ENCODE peak calls at places on chromosomes 3 and 15, in seven cellular contexts. One of them, this sample, is unnamed.

GRCh38 chr15:60102748-60103147 is 98.6 kb downstream of the FOXB1 start:
- DNase-seq in heart left ventricle: no peak
- DNase-seq in uterus: no peak
- DNase-seq in ovary: no peak
- DNase-seq in body of pancreas: no peak
- DNase-seq in HepG2: no peak
- DNase-seq in Peyer's patch: no peak
- DNase-seq in this sample: no peak

GRCh38 chr3:150319900-150320299 is 88.2 kb upstream of the TSC22D2 start:
- DNase-seq in body of pancreas: no peak
- DNase-seq in uterus: no peak
- DNase-seq in HepG2: peak
- DNase-seq in Peyer's patch: no peak
- DNase-seq in ovary: no peak
- DNase-seq in heart left ventricle: no peak
- DNase-seq in this sample: no peak

GRCh38 chr3:175564335-175564734 is 705.2 kb downstream of the NAALADL2 start:
- DNase-seq in ovary: no peak
- DNase-seq in uterus: no peak
- DNase-seq in HepG2: no peak
- DNase-seq in heart left ventricle: no peak
- DNase-seq in body of pancreas: no peak
- DNase-seq in Peyer's patch: no peak
- DNase-seq in this sample: no peak

GRCh38 chr3:98012974-98013373 is 22.1 kb downstream of the GABRR3 start:
- DNase-seq in body of pancreas: no peak
- DNase-seq in ovary: no peak
- DNase-seq in Peyer's patch: no peak
- DNase-seq in HepG2: peak
- DNase-seq in uterus: no peak
- DNase-seq in heart left ventricle: no peak
- DNase-seq in this sample: no peak

GRCh38 chr3:462851-463250 is 266.3 kb downstream of the CHL1 start:
- DNase-seq in heart left ventricle: no peak
- DNase-seq in HepG2: no peak
- DNase-seq in body of pancreas: no peak
- DNase-seq in uterus: peak
- DNase-seq in Peyer's patch: no peak
- DNase-seq in ovary: no peak
- DNase-seq in this sample: no peak

GRCh38 chr15:98286831-98287230 is 326.3 kb downstream of the ARRDC4 start:
- DNase-seq in Peyer's patch: no peak
- DNase-seq in body of pancreas: no peak
- DNase-seq in HepG2: no peak
- DNase-seq in heart left ventricle: no peak
- DNase-seq in ovary: no peak
- DNase-seq in uterus: no peak
- DNase-seq in this sample: no peak

GRCh38 chr3:42166214-42166613 is 75.1 kb downstream of the TRAK1 start:
- DNase-seq in heart left ventricle: no peak
- DNase-seq in uterus: no peak
- DNase-seq in Peyer's patch: no peak
- DNase-seq in ovary: no peak
- DNase-seq in HepG2: no peak
- DNase-seq in body of pancreas: peak
- DNase-seq in this sample: no peak

GRCh38 chr3:114770874-114771273 is 376.2 kb downstream of the ZBTB20 start:
- DNase-seq in HepG2: no peak
- DNase-seq in uterus: no peak
- DNase-seq in ovary: no peak
- DNase-seq in Peyer's patch: no peak
- DNase-seq in body of pancreas: no peak
- DNase-seq in heart left ventricle: no peak
- DNase-seq in this sample: no peak

GRCh38 chr15:45802140-45802539 is 167.3 kb downstream of the SQOR start:
- DNase-seq in heart left ventricle: no peak
- DNase-seq in Peyer's patch: no peak
- DNase-seq in HepG2: peak
- DNase-seq in ovary: no peak
- DNase-seq in body of pancreas: no peak
- DNase-seq in uterus: no peak
- DNase-seq in this sample: no peak

GRCh38 chr3:71109241-71109976 is 474.1 kb downstream of the FOXP1 start:
- DNase-seq in heart left ventricle: no peak
- DNase-seq in ovary: no peak
- DNase-seq in body of pancreas: no peak
- DNase-seq in uterus: no peak
- DNase-seq in Peyer's patch: no peak
- DNase-seq in HepG2: no peak
- DNase-seq in this sample: no peak

GRCh38 chr3:14680115-14680514 is 5.2 kb downstream of the C3orf20 start:
- DNase-seq in Peyer's patch: no peak
- DNase-seq in HepG2: no peak
- DNase-seq in heart left ventricle: no peak
- DNase-seq in ovary: no peak
- DNase-seq in uterus: no peak
- DNase-seq in body of pancreas: no peak
- DNase-seq in this sample: no peak

GRCh38 chr15:49331951-49332350 is 91.1 kb upstream of the FGF7 start:
- DNase-seq in ovary: no peak
- DNase-seq in heart left ventricle: no peak
- DNase-seq in HepG2: no peak
- DNase-seq in Peyer's patch: no peak
- DNase-seq in body of pancreas: no peak
- DNase-seq in uterus: no peak
- DNase-seq in this sample: no peak

GRCh38 chr15:68578960-68579935 is at the start of gene CORO2B:
- DNase-seq in ovary: peak
- DNase-seq in uterus: peak
- DNase-seq in HepG2: no peak
- DNase-seq in body of pancreas: peak
- DNase-seq in Peyer's patch: no peak
- DNase-seq in heart left ventricle: peak
- DNase-seq in this sample: peak

GRCh38 chr3:94525039-94525438 is 462.2 kb downstream of the NSUN3 start:
- DNase-seq in Peyer's patch: no peak
- DNase-seq in HepG2: peak
- DNase-seq in body of pancreas: no peak
- DNase-seq in uterus: no peak
- DNase-seq in ovary: peak
- DNase-seq in heart left ventricle: peak
- DNase-seq in this sample: peak

GRCh38 chr3:62749130-62749529 is 126.1 kb downstream of the CADPS start:
- DNase-seq in uterus: no peak
- DNase-seq in heart left ventricle: no peak
- DNase-seq in ovary: no peak
- DNase-seq in Peyer's patch: no peak
- DNase-seq in HepG2: no peak
- DNase-seq in body of pancreas: no peak
- DNase-seq in this sample: no peak

GRCh38 chr3:187738400-187739124 is 6.7 kb downstream of the BCL6 start:
- DNase-seq in heart left ventricle: peak
- DNase-seq in uterus: peak
- DNase-seq in Peyer's patch: peak
- DNase-seq in ovary: peak
- DNase-seq in body of pancreas: peak
- DNase-seq in HepG2: peak
- DNase-seq in this sample: peak

GRCh38 chr3:120145498-120146285 is 51.4 kb upstream of the GSK3B start:
- DNase-seq in HepG2: no peak
- DNase-seq in uterus: no peak
- DNase-seq in body of pancreas: no peak
- DNase-seq in heart left ventricle: no peak
- DNase-seq in ovary: no peak
- DNase-seq in Peyer's patch: no peak
- DNase-seq in this sample: no peak

DNA sequence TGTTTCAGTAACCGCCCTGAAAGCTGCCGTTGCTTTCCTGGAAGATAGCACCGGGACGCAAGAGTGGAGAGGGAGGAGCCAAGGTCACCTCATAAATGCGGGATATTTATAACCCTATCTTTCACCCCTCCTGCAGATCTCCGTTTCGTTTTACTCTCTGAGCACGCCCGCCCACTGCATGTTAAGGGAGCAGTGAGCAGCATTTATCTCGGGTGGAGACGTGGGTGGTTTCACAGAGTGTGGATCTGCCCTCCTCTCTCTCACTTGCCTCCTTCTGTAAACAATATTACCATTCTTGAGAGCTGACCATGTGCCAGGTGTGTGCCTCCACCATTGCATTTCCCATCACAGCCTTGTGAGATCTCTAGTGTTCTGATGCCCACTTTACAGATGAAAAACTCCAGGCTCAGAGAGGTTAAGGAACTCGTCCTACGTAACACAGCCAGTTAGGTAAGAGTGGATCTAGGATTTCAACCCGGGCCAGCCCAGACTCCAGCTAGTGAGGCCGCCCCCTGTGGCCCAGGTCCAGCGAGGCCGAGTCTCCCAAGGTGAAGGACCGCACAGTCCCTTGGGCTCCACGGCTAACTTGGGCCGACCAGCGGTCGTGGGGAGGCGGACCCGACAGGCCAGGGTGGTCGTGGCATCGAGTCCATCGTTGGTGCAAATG is 16.9 kb upstream of the SEMA4B start:
- DNase-seq in HepG2: peak
- DNase-seq in ovary: peak
- DNase-seq in heart left ventricle: peak
- DNase-seq in Peyer's patch: peak
- DNase-seq in uterus: peak
- DNase-seq in body of pancreas: peak
- DNase-seq in this sample: peak
- H3K4me3 ChIP-seq in HepG2: peak
- H3K4me3 ChIP-seq in ovary: peak
- H3K4me3 ChIP-seq in heart left ventricle: peak
- H3K4me3 ChIP-seq in Peyer's patch: peak
- H3K4me3 ChIP-seq in uterus: peak
- H3K4me3 ChIP-seq in body of pancreas: peak
- H3K4me3 ChIP-seq in this sample: peak

GRCh38 chr3:138609898-138610266 is 1.3 kb downstream of the FAIM start:
- DNase-seq in ovary: no peak
- DNase-seq in uterus: no peak
- DNase-seq in body of pancreas: no peak
- DNase-seq in heart left ventricle: no peak
- DNase-seq in Peyer's patch: no peak
- DNase-seq in HepG2: no peak
- DNase-seq in this sample: no peak

GRCh38 chr3:138608322-138609214 is at the start of gene FAIM:
- DNase-seq in ovary: peak
- DNase-seq in body of pancreas: peak
- DNase-seq in Peyer's patch: peak
- DNase-seq in heart left ventricle: peak
- DNase-seq in uterus: peak
- DNase-seq in HepG2: peak
- DNase-seq in this sample: peak
- TF ChIP-seq POLR2A in ovary: peak
- TF ChIP-seq POLR2A in body of pancreas: peak
- TF ChIP-seq POLR2A in Peyer's patch: no peak
- TF ChIP-seq POLR2A in heart left ventricle: no peak
- TF ChIP-seq POLR2A in uterus: peak
- TF ChIP-seq POLR2A in HepG2: peak
- TF ChIP-seq POLR2A in this sample: no peak

GRCh38 chr3:143119009-143119914 is at the start of gene CHST2:
- DNase-seq in heart left ventricle: peak
- DNase-seq in body of pancreas: peak
- DNase-seq in HepG2: no peak
- DNase-seq in ovary: peak
- DNase-seq in Peyer's patch: peak
- DNase-seq in uterus: peak
- DNase-seq in this sample: peak
- TF ChIP-seq CTCF in heart left ventricle: no peak
- TF ChIP-seq CTCF in body of pancreas: no peak
- TF ChIP-seq CTCF in HepG2: no peak
- TF ChIP-seq CTCF in ovary: no peak
- TF ChIP-seq CTCF in Peyer's patch: no peak
- TF ChIP-seq CTCF in uterus: no peak
- TF ChIP-seq CTCF in this sample: no peak

GRCh38 chr15:43877371-43877770 is 50.6 kb downstream of the WDR76 start:
- DNase-seq in heart left ventricle: no peak
- DNase-seq in Peyer's patch: no peak
- DNase-seq in uterus: no peak
- DNase-seq in body of pancreas: no peak
- DNase-seq in HepG2: peak
- DNase-seq in ovary: no peak
- DNase-seq in this sample: no peak

GRCh38 chr15:43873651-43874050 is 46.8 kb downstream of the WDR76 start:
- DNase-seq in HepG2: no peak
- DNase-seq in heart left ventricle: no peak
- DNase-seq in body of pancreas: no peak
- DNase-seq in ovary: no peak
- DNase-seq in uterus: no peak
- DNase-seq in Peyer's patch: no peak
- DNase-seq in this sample: no peak

GRCh38 chr15:43878466-43878865 is 51.7 kb downstream of the WDR76 start:
- DNase-seq in HepG2: no peak
- DNase-seq in heart left ventricle: peak
- DNase-seq in Peyer's patch: no peak
- DNase-seq in uterus: no peak
- DNase-seq in body of pancreas: no peak
- DNase-seq in ovary: no peak
- DNase-seq in this sample: no peak

GRCh38 chr15:43879386-43880355 is 52.9 kb downstream of the WDR76 start:
- DNase-seq in heart left ventricle: peak
- DNase-seq in uterus: no peak
- DNase-seq in HepG2: no peak
- DNase-seq in body of pancreas: no peak
- DNase-seq in ovary: no peak
- DNase-seq in Peyer's patch: no peak
- DNase-seq in this sample: no peak

GRCh38 chr15:43876872-43877271 is 50.1 kb downstream of the WDR76 start:
- DNase-seq in Peyer's patch: no peak
- DNase-seq in HepG2: no peak
- DNase-seq in heart left ventricle: no peak
- DNase-seq in body of pancreas: no peak
- DNase-seq in ovary: no peak
- DNase-seq in uterus: no peak
- DNase-seq in this sample: no peak
- H3K4me3 ChIP-seq in Peyer's patch: no peak
- H3K4me3 ChIP-seq in HepG2: no peak
- H3K4me3 ChIP-seq in heart left ventricle: no peak
- H3K4me3 ChIP-seq in body of pancreas: no peak
- H3K4me3 ChIP-seq in ovary: no peak
- H3K4me3 ChIP-seq in uterus: no peak
- H3K4me3 ChIP-seq in this sample: no peak

DNA sequence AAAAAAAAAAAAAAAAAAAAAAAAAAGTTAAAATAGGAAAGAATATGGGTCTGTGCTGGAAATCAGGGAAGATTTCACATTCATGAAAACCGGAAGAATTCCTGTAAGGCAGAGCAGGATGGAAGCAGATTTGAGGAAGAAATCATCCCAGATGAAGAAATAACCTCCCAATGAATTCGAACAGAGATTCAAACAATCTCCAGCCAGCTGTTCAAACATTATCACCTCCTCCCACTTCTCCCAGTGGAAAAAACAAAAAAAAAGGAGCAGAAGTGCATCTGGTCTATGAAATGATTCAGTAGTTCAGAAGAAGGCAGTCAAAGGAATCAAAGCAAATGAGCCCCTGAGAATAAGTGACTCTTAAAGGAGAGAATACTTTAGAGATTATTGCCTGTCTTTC is 33.1 kb downstream of the CP start:
- DNase-seq in HepG2: no peak
- DNase-seq in ovary: no peak
- DNase-seq in heart left ventricle: no peak
- DNase-seq in body of pancreas: no peak
- DNase-seq in uterus: no peak
- DNase-seq in Peyer's patch: no peak
- DNase-seq in this sample: no peak
- TF ChIP-seq POLR2A in HepG2: no peak
- TF ChIP-seq POLR2A in ovary: no peak
- TF ChIP-seq POLR2A in heart left ventricle: no peak
- TF ChIP-seq POLR2A in body of pancreas: no peak
- TF ChIP-seq POLR2A in uterus: no peak
- TF ChIP-seq POLR2A in Peyer's patch: no peak
- TF ChIP-seq POLR2A in this sample: no peak

GRCh38 chr3:126103121-126104027 is 19.4 kb upstream of the SLC41A3 start:
- DNase-seq in heart left ventricle: no peak
- DNase-seq in HepG2: no peak
- DNase-seq in body of pancreas: no peak
- DNase-seq in uterus: no peak
- DNase-seq in ovary: no peak
- DNase-seq in Peyer's patch: no peak
- DNase-seq in this sample: peak
- TF ChIP-seq CTCF in heart left ventricle: no peak
- TF ChIP-seq CTCF in HepG2: peak
- TF ChIP-seq CTCF in body of pancreas: no peak
- TF ChIP-seq CTCF in uterus: no peak
- TF ChIP-seq CTCF in ovary: no peak
- TF ChIP-seq CTCF in Peyer's patch: no peak
- TF ChIP-seq CTCF in this sample: no peak